ENCODE peak calls at places on chromosomes 6 and 20, in six cellular contexts. One of them, this sample, is unnamed.

GRCh38 chr6:127201321-127201720 is 65.3 kb upstream of the RNF146 start:
- DNase-seq in H54: no peak
- DNase-seq in HEK293T: no peak
- DNase-seq in stimulated activated CD4-positive, alpha-beta T cell treated with anti-CD3 and anti-CD28 coated beads, Interleukin-12 subunit alpha, Interleukin-12 subunit beta, amount 100 ng/mL, for 4 hours: no peak
- DNase-seq in anterior cingulate cortex: no peak
- DNase-seq in H4: no peak
- DNase-seq in this sample: no peak

GRCh38 chr6:109351231-109352132 is 30.8 kb downstream of the CD164 start:
- DNase-seq in H4: peak; percentile 9
- DNase-seq in HEK293T: no peak
- DNase-seq in stimulated activated CD4-positive, alpha-beta T cell treated with anti-CD3 and anti-CD28 coated beads, Interleukin-12 subunit alpha, Interleukin-12 subunit beta, amount 100 ng/mL, for 4 hours: no peak
- DNase-seq in anterior cingulate cortex: no peak
- DNase-seq in H54: no peak
- DNase-seq in this sample: no peak

GRCh38 chr6:156102129-156102528 is 646.5 kb upstream of the NOX3 start:
- DNase-seq in H4: peak; percentile 31
- DNase-seq in stimulated activated CD4-positive, alpha-beta T cell treated with anti-CD3 and anti-CD28 coated beads, Interleukin-12 subunit alpha, Interleukin-12 subunit beta, amount 100 ng/mL, for 4 hours: no peak
- DNase-seq in anterior cingulate cortex: no peak
- DNase-seq in H54: no peak
- DNase-seq in HEK293T: peak; percentile 44
- DNase-seq in this sample: no peak

GRCh38 chr6:163863565-163863964 is 449.0 kb downstream of the QKI start:
- DNase-seq in anterior cingulate cortex: no peak
- DNase-seq in stimulated activated CD4-positive, alpha-beta T cell treated with anti-CD3 and anti-CD28 coated beads, Interleukin-12 subunit alpha, Interleukin-12 subunit beta, amount 100 ng/mL, for 4 hours: no peak
- DNase-seq in H54: no peak
- DNase-seq in HEK293T: no peak
- DNase-seq in H4: no peak
- DNase-seq in this sample: no peak

GRCh38 chr6:107823047-107823557 is 1.0 kb downstream of the SCML4 start:
- DNase-seq in H4: no peak
- DNase-seq in stimulated activated CD4-positive, alpha-beta T cell treated with anti-CD3 and anti-CD28 coated beads, Interleukin-12 subunit alpha, Interleukin-12 subunit beta, amount 100 ng/mL, for 4 hours: peak; percentile 40
- DNase-seq in H54: no peak
- DNase-seq in anterior cingulate cortex: no peak
- DNase-seq in HEK293T: no peak
- DNase-seq in this sample: peak; percentile 60

GRCh38 chr20:44494266-44494665 is 18.6 kb downstream of the TTPAL start:
- DNase-seq in anterior cingulate cortex: no peak
- DNase-seq in stimulated activated CD4-positive, alpha-beta T cell treated with anti-CD3 and anti-CD28 coated beads, Interleukin-12 subunit alpha, Interleukin-12 subunit beta, amount 100 ng/mL, for 4 hours: no peak
- DNase-seq in H54: no peak
- DNase-seq in H4: no peak
- DNase-seq in HEK293T: no peak
- DNase-seq in this sample: no peak

GRCh38 chr20:51966296-51966971 is 164.1 kb upstream of the SALL4 start:
- DNase-seq in anterior cingulate cortex: no peak
- DNase-seq in H54: peak; percentile 60
- DNase-seq in H4: peak; percentile 80
- DNase-seq in HEK293T: peak; percentile 59
- DNase-seq in stimulated activated CD4-positive, alpha-beta T cell treated with anti-CD3 and anti-CD28 coated beads, Interleukin-12 subunit alpha, Interleukin-12 subunit beta, amount 100 ng/mL, for 4 hours: no peak
- DNase-seq in this sample: no peak

GRCh38 chr6:169341065-169341464 is 87.4 kb upstream of the THBS2 start:
- DNase-seq in stimulated activated CD4-positive, alpha-beta T cell treated with anti-CD3 and anti-CD28 coated beads, Interleukin-12 subunit alpha, Interleukin-12 subunit beta, amount 100 ng/mL, for 4 hours: no peak
- DNase-seq in anterior cingulate cortex: no peak
- DNase-seq in H4: no peak
- DNase-seq in H54: no peak
- DNase-seq in HEK293T: no peak
- DNase-seq in this sample: no peak

GRCh38 chr6:32151885-32152311 is at the start of gene PRRT1:
- DNase-seq in HEK293T: no peak
- DNase-seq in anterior cingulate cortex: peak; percentile 40
- DNase-seq in stimulated activated CD4-positive, alpha-beta T cell treated with anti-CD3 and anti-CD28 coated beads, Interleukin-12 subunit alpha, Interleukin-12 subunit beta, amount 100 ng/mL, for 4 hours: no peak
- DNase-seq in H4: no peak
- DNase-seq in H54: no peak
- DNase-seq in this sample: no peak

GRCh38 chr6:70997379-70997778 is 40.5 kb upstream of the B3GAT2 start:
- DNase-seq in HEK293T: no peak
- DNase-seq in stimulated activated CD4-positive, alpha-beta T cell treated with anti-CD3 and anti-CD28 coated beads, Interleukin-12 subunit alpha, Interleukin-12 subunit beta, amount 100 ng/mL, for 4 hours: no peak
- DNase-seq in H54: no peak
- DNase-seq in anterior cingulate cortex: no peak
- DNase-seq in H4: no peak
- DNase-seq in this sample: no peak

GRCh38 chr20:35000922-35001595 is 45.4 kb downstream of the MYH7B start:
- DNase-seq in anterior cingulate cortex: no peak
- DNase-seq in stimulated activated CD4-positive, alpha-beta T cell treated with anti-CD3 and anti-CD28 coated beads, Interleukin-12 subunit alpha, Interleukin-12 subunit beta, amount 100 ng/mL, for 4 hours: no peak
- DNase-seq in HEK293T: no peak
- DNase-seq in H54: no peak
- DNase-seq in H4: no peak
- DNase-seq in this sample: no peak

GRCh38 chr6:2171728-2172127 is 73.7 kb downstream of the GMDS start:
- DNase-seq in H4: no peak
- DNase-seq in HEK293T: no peak
- DNase-seq in H54: no peak
- DNase-seq in stimulated activated CD4-positive, alpha-beta T cell treated with anti-CD3 and anti-CD28 coated beads, Interleukin-12 subunit alpha, Interleukin-12 subunit beta, amount 100 ng/mL, for 4 hours: no peak
- DNase-seq in anterior cingulate cortex: no peak
- DNase-seq in this sample: no peak

GRCh38 chr6:3822747-3823445 is 26.3 kb upstream of the FAM50B start:
- DNase-seq in H54: no peak
- DNase-seq in stimulated activated CD4-positive, alpha-beta T cell treated with anti-CD3 and anti-CD28 coated beads, Interleukin-12 subunit alpha, Interleukin-12 subunit beta, amount 100 ng/mL, for 4 hours: no peak
- DNase-seq in HEK293T: no peak
- DNase-seq in anterior cingulate cortex: no peak
- DNase-seq in H4: no peak
- DNase-seq in this sample: no peak

GRCh38 chr20:63572788-63573738 is 976 bp downstream of the HELZ2 start:
- DNase-seq in anterior cingulate cortex: no peak
- DNase-seq in H4: no peak
- DNase-seq in HEK293T: peak; percentile 31
- DNase-seq in stimulated activated CD4-positive, alpha-beta T cell treated with anti-CD3 and anti-CD28 coated beads, Interleukin-12 subunit alpha, Interleukin-12 subunit beta, amount 100 ng/mL, for 4 hours: no peak
- DNase-seq in H54: no peak
- DNase-seq in this sample: peak; percentile 45

GRCh38 chr20:54606384-54606783 is 131.0 kb downstream of the DOK5 start:
- DNase-seq in stimulated activated CD4-positive, alpha-beta T cell treated with anti-CD3 and anti-CD28 coated beads, Interleukin-12 subunit alpha, Interleukin-12 subunit beta, amount 100 ng/mL, for 4 hours: no peak
- DNase-seq in H4: no peak
- DNase-seq in anterior cingulate cortex: no peak
- DNase-seq in H54: no peak
- DNase-seq in HEK293T: no peak
- DNase-seq in this sample: no peak

GRCh38 chr6:156189714-156190113 is 587.5 kb upstream of the ARID1B start:
- DNase-seq in H4: no peak
- DNase-seq in HEK293T: no peak
- DNase-seq in stimulated activated CD4-positive, alpha-beta T cell treated with anti-CD3 and anti-CD28 coated beads, Interleukin-12 subunit alpha, Interleukin-12 subunit beta, amount 100 ng/mL, for 4 hours: no peak
- DNase-seq in H54: no peak
- DNase-seq in anterior cingulate cortex: no peak
- DNase-seq in this sample: no peak

GRCh38 chr20:61980647-61981583 is 84.8 kb downstream of the TAF4 start:
- DNase-seq in HEK293T: peak; percentile 77
- DNase-seq in H4: peak; percentile 43
- DNase-seq in H54: peak; percentile 25
- DNase-seq in stimulated activated CD4-positive, alpha-beta T cell treated with anti-CD3 and anti-CD28 coated beads, Interleukin-12 subunit alpha, Interleukin-12 subunit beta, amount 100 ng/mL, for 4 hours: no peak
- DNase-seq in anterior cingulate cortex: no peak
- DNase-seq in this sample: no peak

GRCh38 chr20:56431451-56431850 is 19.4 kb downstream of the CASS4 start:
- DNase-seq in anterior cingulate cortex: no peak
- DNase-seq in H54: no peak
- DNase-seq in H4: no peak
- DNase-seq in HEK293T: no peak
- DNase-seq in stimulated activated CD4-positive, alpha-beta T cell treated with anti-CD3 and anti-CD28 coated beads, Interleukin-12 subunit alpha, Interleukin-12 subunit beta, amount 100 ng/mL, for 4 hours: no peak
- DNase-seq in this sample: no peak

GRCh38 chr20:9572690-9573089 is 58.3 kb downstream of the LAMP5 start:
- DNase-seq in HEK293T: no peak
- DNase-seq in stimulated activated CD4-positive, alpha-beta T cell treated with anti-CD3 and anti-CD28 coated beads, Interleukin-12 subunit alpha, Interleukin-12 subunit beta, amount 100 ng/mL, for 4 hours: no peak
- DNase-seq in H4: no peak
- DNase-seq in H54: no peak
- DNase-seq in anterior cingulate cortex: no peak
- DNase-seq in this sample: no peak

GRCh38 chr20:62840244-62841197 is 21.1 kb downstream of the TCFL5 start:
- DNase-seq in H4: no peak
- DNase-seq in stimulated activated CD4-positive, alpha-beta T cell treated with anti-CD3 and anti-CD28 coated beads, Interleukin-12 subunit alpha, Interleukin-12 subunit beta, amount 100 ng/mL, for 4 hours: no peak
- DNase-seq in H54: no peak
- DNase-seq in anterior cingulate cortex: no peak
- DNase-seq in HEK293T: no peak
- DNase-seq in this sample: no peak

GRCh38 chr6:30882764-30883475 is 1.4 kb upstream of the DDR1 start:
- DNase-seq in anterior cingulate cortex: no peak
- DNase-seq in HEK293T: no peak
- DNase-seq in stimulated activated CD4-positive, alpha-beta T cell treated with anti-CD3 and anti-CD28 coated beads, Interleukin-12 subunit alpha, Interleukin-12 subunit beta, amount 100 ng/mL, for 4 hours: no peak
- DNase-seq in H4: no peak
- DNase-seq in H54: no peak
- DNase-seq in this sample: no peak

GRCh38 chr6:119060255-119060907 is 18.1 kb downstream of the FAM184A start:
- DNase-seq in stimulated activated CD4-positive, alpha-beta T cell treated with anti-CD3 and anti-CD28 coated beads, Interleukin-12 subunit alpha, Interleukin-12 subunit beta, amount 100 ng/mL, for 4 hours: no peak
- DNase-seq in HEK293T: no peak
- DNase-seq in H54: no peak
- DNase-seq in anterior cingulate cortex: no peak
- DNase-seq in H4: no peak
- DNase-seq in this sample: no peak

GRCh38 chr20:11305406-11305805 is 612.3 kb upstream of the BTBD3 start:
- DNase-seq in H4: no peak
- DNase-seq in H54: no peak
- DNase-seq in stimulated activated CD4-positive, alpha-beta T cell treated with anti-CD3 and anti-CD28 coated beads, Interleukin-12 subunit alpha, Interleukin-12 subunit beta, amount 100 ng/mL, for 4 hours: no peak
- DNase-seq in anterior cingulate cortex: no peak
- DNase-seq in HEK293T: no peak
- DNase-seq in this sample: no peak

GRCh38 chr6:14661188-14661587 is 543.6 kb downstream of the CD83 start:
- DNase-seq in H54: no peak
- DNase-seq in stimulated activated CD4-positive, alpha-beta T cell treated with anti-CD3 and anti-CD28 coated beads, Interleukin-12 subunit alpha, Interleukin-12 subunit beta, amount 100 ng/mL, for 4 hours: peak; percentile 19
- DNase-seq in H4: no peak
- DNase-seq in anterior cingulate cortex: no peak
- DNase-seq in HEK293T: no peak
- DNase-seq in this sample: no peak

This sample was measured in activated naive CD8-positive, alpha-beta T cell treated with anti-CD3 and anti-CD28 coated beads, Interleukin-2, amount 10 ng/mL, durations not matched to agents 7 days and 5 days.